ENCODE peak calls at places on chromosomes 13 and 19, in eight cellular contexts. One of them, this sample, is unnamed.

GRCh38 chr13:43879323-43880181 is at the start of the genes CCDC122 and LACC1:
- DNase-seq in stimulated activated CD4-positive, alpha-beta T cell treated with anti-CD3 and anti-CD28 coated beads, TNF-alpha, amount 100 ng/mL, for 24 hours: peak
- DNase-seq in SK-N-DZ: peak
- DNase-seq in iPS-NIHi11: peak
- DNase-seq in T-helper 2 cell: peak
- DNase-seq in stimulated activated CD8-positive, alpha-beta memory T cell treated with anti-CD3 and anti-CD28 coated beads, Interleukin-2, amount 100 ng/mL, for 48 hours: peak
- DNase-seq in amygdala: peak
- DNase-seq in IMR-90: peak
- DNase-seq in this sample: peak

GRCh38 chr19:52748336-52748950 is 13.6 kb upstream of the ZNF611 start:
- DNase-seq in stimulated activated CD4-positive, alpha-beta T cell treated with anti-CD3 and anti-CD28 coated beads, TNF-alpha, amount 100 ng/mL, for 24 hours: no peak
- DNase-seq in SK-N-DZ: peak
- DNase-seq in iPS-NIHi11: peak
- DNase-seq in T-helper 2 cell: peak
- DNase-seq in stimulated activated CD8-positive, alpha-beta memory T cell treated with anti-CD3 and anti-CD28 coated beads, Interleukin-2, amount 100 ng/mL, for 48 hours: no peak
- DNase-seq in amygdala: no peak
- DNase-seq in IMR-90: peak
- DNase-seq in this sample: peak

GRCh38 chr19:57465680-57466381 is 8.9 kb upstream of the VN1R1 start:
- DNase-seq in stimulated activated CD4-positive, alpha-beta T cell treated with anti-CD3 and anti-CD28 coated beads, TNF-alpha, amount 100 ng/mL, for 24 hours: no peak
- DNase-seq in SK-N-DZ: peak
- DNase-seq in iPS-NIHi11: peak
- DNase-seq in T-helper 2 cell: no peak
- DNase-seq in stimulated activated CD8-positive, alpha-beta memory T cell treated with anti-CD3 and anti-CD28 coated beads, Interleukin-2, amount 100 ng/mL, for 48 hours: no peak
- DNase-seq in amygdala: no peak
- DNase-seq in IMR-90: peak
- DNase-seq in this sample: peak

GRCh38 chr13:70042193-70042592 is 65.4 kb upstream of the ATXN8OS start:
- DNase-seq in stimulated activated CD4-positive, alpha-beta T cell treated with anti-CD3 and anti-CD28 coated beads, TNF-alpha, amount 100 ng/mL, for 24 hours: no peak
- DNase-seq in SK-N-DZ: no peak
- DNase-seq in iPS-NIHi11: no peak
- DNase-seq in T-helper 2 cell: no peak
- DNase-seq in stimulated activated CD8-positive, alpha-beta memory T cell treated with anti-CD3 and anti-CD28 coated beads, Interleukin-2, amount 100 ng/mL, for 48 hours: no peak
- DNase-seq in amygdala: no peak
- DNase-seq in IMR-90: no peak
- DNase-seq in this sample: no peak

GRCh38 chr19:1093811-1094553 is 1.2 kb downstream of the POLR2E start:
- DNase-seq in stimulated activated CD4-positive, alpha-beta T cell treated with anti-CD3 and anti-CD28 coated beads, TNF-alpha, amount 100 ng/mL, for 24 hours: no peak
- DNase-seq in SK-N-DZ: no peak
- DNase-seq in iPS-NIHi11: no peak
- DNase-seq in T-helper 2 cell: no peak
- DNase-seq in stimulated activated CD8-positive, alpha-beta memory T cell treated with anti-CD3 and anti-CD28 coated beads, Interleukin-2, amount 100 ng/mL, for 48 hours: no peak
- DNase-seq in amygdala: no peak
- DNase-seq in IMR-90: no peak
- DNase-seq in this sample: no peak

GRCh38 chr19:17721821-17722220 is 2.5 kb downstream of the MAP1S start:
- DNase-seq in stimulated activated CD4-positive, alpha-beta T cell treated with anti-CD3 and anti-CD28 coated beads, TNF-alpha, amount 100 ng/mL, for 24 hours: no peak
- DNase-seq in SK-N-DZ: no peak
- DNase-seq in iPS-NIHi11: no peak
- DNase-seq in T-helper 2 cell: no peak
- DNase-seq in stimulated activated CD8-positive, alpha-beta memory T cell treated with anti-CD3 and anti-CD28 coated beads, Interleukin-2, amount 100 ng/mL, for 48 hours: no peak
- DNase-seq in amygdala: no peak
- DNase-seq in IMR-90: peak
- DNase-seq in this sample: peak

GRCh38 chr19:42132851-42133528 is 744 bp upstream of the POU2F2 start:
- DNase-seq in stimulated activated CD4-positive, alpha-beta T cell treated with anti-CD3 and anti-CD28 coated beads, TNF-alpha, amount 100 ng/mL, for 24 hours: peak
- DNase-seq in SK-N-DZ: peak
- DNase-seq in iPS-NIHi11: peak
- DNase-seq in T-helper 2 cell: peak
- DNase-seq in stimulated activated CD8-positive, alpha-beta memory T cell treated with anti-CD3 and anti-CD28 coated beads, Interleukin-2, amount 100 ng/mL, for 48 hours: peak
- DNase-seq in amygdala: peak
- DNase-seq in IMR-90: no peak
- DNase-seq in this sample: no peak

GRCh38 chr13:90365130-90365529 is 982.4 kb upstream of the MIR17HG start:
- DNase-seq in stimulated activated CD4-positive, alpha-beta T cell treated with anti-CD3 and anti-CD28 coated beads, TNF-alpha, amount 100 ng/mL, for 24 hours: no peak
- DNase-seq in SK-N-DZ: no peak
- DNase-seq in iPS-NIHi11: no peak
- DNase-seq in T-helper 2 cell: no peak
- DNase-seq in stimulated activated CD8-positive, alpha-beta memory T cell treated with anti-CD3 and anti-CD28 coated beads, Interleukin-2, amount 100 ng/mL, for 48 hours: no peak
- DNase-seq in amygdala: no peak
- DNase-seq in IMR-90: no peak
- DNase-seq in this sample: peak

GRCh38 chr13:65959305-65959704 is 1270.8 kb downstream of the PCDH9 start:
- DNase-seq in stimulated activated CD4-positive, alpha-beta T cell treated with anti-CD3 and anti-CD28 coated beads, TNF-alpha, amount 100 ng/mL, for 24 hours: no peak
- DNase-seq in SK-N-DZ: no peak
- DNase-seq in iPS-NIHi11: no peak
- DNase-seq in T-helper 2 cell: no peak
- DNase-seq in stimulated activated CD8-positive, alpha-beta memory T cell treated with anti-CD3 and anti-CD28 coated beads, Interleukin-2, amount 100 ng/mL, for 48 hours: no peak
- DNase-seq in amygdala: no peak
- DNase-seq in IMR-90: peak
- DNase-seq in this sample: no peak

GRCh38 chr19:35986664-35987570 is 8.1 kb upstream of the SDHAF1 start:
- DNase-seq in stimulated activated CD4-positive, alpha-beta T cell treated with anti-CD3 and anti-CD28 coated beads, TNF-alpha, amount 100 ng/mL, for 24 hours: no peak
- DNase-seq in SK-N-DZ: peak
- DNase-seq in iPS-NIHi11: peak
- DNase-seq in T-helper 2 cell: no peak
- DNase-seq in stimulated activated CD8-positive, alpha-beta memory T cell treated with anti-CD3 and anti-CD28 coated beads, Interleukin-2, amount 100 ng/mL, for 48 hours: no peak
- DNase-seq in amygdala: no peak
- DNase-seq in IMR-90: no peak
- DNase-seq in this sample: no peak

GRCh38 chr13:43377149-43377548 is 353.8 kb downstream of the DNAJC15 start:
- DNase-seq in stimulated activated CD4-positive, alpha-beta T cell treated with anti-CD3 and anti-CD28 coated beads, TNF-alpha, amount 100 ng/mL, for 24 hours: no peak
- DNase-seq in SK-N-DZ: no peak
- DNase-seq in iPS-NIHi11: no peak
- DNase-seq in T-helper 2 cell: no peak
- DNase-seq in stimulated activated CD8-positive, alpha-beta memory T cell treated with anti-CD3 and anti-CD28 coated beads, Interleukin-2, amount 100 ng/mL, for 48 hours: no peak
- DNase-seq in amygdala: no peak
- DNase-seq in IMR-90: peak
- DNase-seq in this sample: peak

GRCh38 chr19:11382898-11383705 is 1.0 kb downstream of the EPOR start:
- DNase-seq in stimulated activated CD4-positive, alpha-beta T cell treated with anti-CD3 and anti-CD28 coated beads, TNF-alpha, amount 100 ng/mL, for 24 hours: no peak
- DNase-seq in SK-N-DZ: peak
- DNase-seq in iPS-NIHi11: no peak
- DNase-seq in T-helper 2 cell: peak
- DNase-seq in stimulated activated CD8-positive, alpha-beta memory T cell treated with anti-CD3 and anti-CD28 coated beads, Interleukin-2, amount 100 ng/mL, for 48 hours: no peak
- DNase-seq in amygdala: no peak
- DNase-seq in IMR-90: no peak
- DNase-seq in this sample: no peak

GRCh38 chr19:3135961-3136683 is at the start of gene GNA15:
- DNase-seq in stimulated activated CD4-positive, alpha-beta T cell treated with anti-CD3 and anti-CD28 coated beads, TNF-alpha, amount 100 ng/mL, for 24 hours: no peak
- DNase-seq in SK-N-DZ: no peak
- DNase-seq in iPS-NIHi11: no peak
- DNase-seq in T-helper 2 cell: peak
- DNase-seq in stimulated activated CD8-positive, alpha-beta memory T cell treated with anti-CD3 and anti-CD28 coated beads, Interleukin-2, amount 100 ng/mL, for 48 hours: no peak
- DNase-seq in amygdala: no peak
- DNase-seq in IMR-90: no peak
- DNase-seq in this sample: no peak

GRCh38 chr13:20553309-20553708 is 13.6 kb upstream of the IFT88 start:
- DNase-seq in stimulated activated CD4-positive, alpha-beta T cell treated with anti-CD3 and anti-CD28 coated beads, TNF-alpha, amount 100 ng/mL, for 24 hours: no peak
- DNase-seq in SK-N-DZ: no peak
- DNase-seq in iPS-NIHi11: no peak
- DNase-seq in T-helper 2 cell: no peak
- DNase-seq in stimulated activated CD8-positive, alpha-beta memory T cell treated with anti-CD3 and anti-CD28 coated beads, Interleukin-2, amount 100 ng/mL, for 48 hours: no peak
- DNase-seq in amygdala: peak
- DNase-seq in IMR-90: no peak
- DNase-seq in this sample: no peak

GRCh38 chr13:112444001-112444311 is 67.8 kb downstream of the SPACA7 start:
- DNase-seq in stimulated activated CD4-positive, alpha-beta T cell treated with anti-CD3 and anti-CD28 coated beads, TNF-alpha, amount 100 ng/mL, for 24 hours: no peak
- DNase-seq in SK-N-DZ: peak
- DNase-seq in iPS-NIHi11: peak
- DNase-seq in T-helper 2 cell: no peak
- DNase-seq in stimulated activated CD8-positive, alpha-beta memory T cell treated with anti-CD3 and anti-CD28 coated beads, Interleukin-2, amount 100 ng/mL, for 48 hours: peak
- DNase-seq in amygdala: peak
- DNase-seq in IMR-90: peak
- DNase-seq in this sample: peak